ENCODE peak calls at places on chromosomes 5 and 9, in six cellular contexts. One of them, this sample, is unnamed.

GRCh38 chr5:142012186-142012785 is 541 bp downstream of the GNPDA1 start:
- DNase-seq in ovary: peak
- DNase-seq in stimulated activated CD4-positive, alpha-beta T cell treated with anti-CD3 and anti-CD28 coated beads, Interleukin-15, amount 100 ng/mL, for 1 hour: peak
- DNase-seq in NCI-H1417: peak
- DNase-seq in kidney tubule cell: peak
- DNase-seq in activated naive CD4-positive, alpha-beta T cell: peak
- DNase-seq in this sample: no peak

GRCh38 chr5:10328323-10328722 is 20.6 kb upstream of the CMBL start:
- DNase-seq in ovary: no peak
- DNase-seq in stimulated activated CD4-positive, alpha-beta T cell treated with anti-CD3 and anti-CD28 coated beads, Interleukin-15, amount 100 ng/mL, for 1 hour: no peak
- DNase-seq in NCI-H1417: no peak
- DNase-seq in kidney tubule cell: no peak
- DNase-seq in activated naive CD4-positive, alpha-beta T cell: no peak
- DNase-seq in this sample: no peak

GRCh38 chr9:133991211-133991921 is 758 bp downstream of the VAV2 start:
- DNase-seq in ovary: peak
- DNase-seq in stimulated activated CD4-positive, alpha-beta T cell treated with anti-CD3 and anti-CD28 coated beads, Interleukin-15, amount 100 ng/mL, for 1 hour: no peak
- DNase-seq in NCI-H1417: peak
- DNase-seq in kidney tubule cell: peak
- DNase-seq in activated naive CD4-positive, alpha-beta T cell: no peak
- DNase-seq in this sample: no peak

GRCh38 chr9:16689352-16689938 is 181.0 kb downstream of the BNC2 start:
- DNase-seq in ovary: peak
- DNase-seq in stimulated activated CD4-positive, alpha-beta T cell treated with anti-CD3 and anti-CD28 coated beads, Interleukin-15, amount 100 ng/mL, for 1 hour: no peak
- DNase-seq in NCI-H1417: peak
- DNase-seq in kidney tubule cell: peak
- DNase-seq in activated naive CD4-positive, alpha-beta T cell: no peak
- DNase-seq in this sample: no peak

GRCh38 chr5:93787598-93787997 is 46.2 kb upstream of the POU5F2 start:
- DNase-seq in ovary: no peak
- DNase-seq in stimulated activated CD4-positive, alpha-beta T cell treated with anti-CD3 and anti-CD28 coated beads, Interleukin-15, amount 100 ng/mL, for 1 hour: no peak
- DNase-seq in NCI-H1417: no peak
- DNase-seq in kidney tubule cell: no peak
- DNase-seq in activated naive CD4-positive, alpha-beta T cell: no peak
- DNase-seq in this sample: no peak

GRCh38 chr5:80668016-80668969 is 13.5 kb upstream of the DHFR start:
- DNase-seq in ovary: no peak
- DNase-seq in stimulated activated CD4-positive, alpha-beta T cell treated with anti-CD3 and anti-CD28 coated beads, Interleukin-15, amount 100 ng/mL, for 1 hour: no peak
- DNase-seq in NCI-H1417: no peak
- DNase-seq in kidney tubule cell: peak
- DNase-seq in activated naive CD4-positive, alpha-beta T cell: no peak
- DNase-seq in this sample: no peak

GRCh38 chr5:172293054-172293744 is 9.6 kb upstream of the UBTD2 start:
- DNase-seq in ovary: peak
- DNase-seq in stimulated activated CD4-positive, alpha-beta T cell treated with anti-CD3 and anti-CD28 coated beads, Interleukin-15, amount 100 ng/mL, for 1 hour: peak
- DNase-seq in NCI-H1417: peak
- DNase-seq in kidney tubule cell: peak
- DNase-seq in activated naive CD4-positive, alpha-beta T cell: peak
- DNase-seq in this sample: peak

GRCh38 chr5:53161876-53162275 is 52.3 kb upstream of the MOCS2 start:
- DNase-seq in ovary: no peak
- DNase-seq in stimulated activated CD4-positive, alpha-beta T cell treated with anti-CD3 and anti-CD28 coated beads, Interleukin-15, amount 100 ng/mL, for 1 hour: no peak
- DNase-seq in NCI-H1417: no peak
- DNase-seq in kidney tubule cell: peak
- DNase-seq in activated naive CD4-positive, alpha-beta T cell: no peak
- DNase-seq in this sample: no peak

GRCh38 chr9:135282001-135282731 is 194.7 kb downstream of the OLFM1 start:
- DNase-seq in ovary: peak
- DNase-seq in stimulated activated CD4-positive, alpha-beta T cell treated with anti-CD3 and anti-CD28 coated beads, Interleukin-15, amount 100 ng/mL, for 1 hour: no peak
- DNase-seq in NCI-H1417: peak
- DNase-seq in kidney tubule cell: peak
- DNase-seq in activated naive CD4-positive, alpha-beta T cell: no peak
- DNase-seq in this sample: no peak

GRCh38 chr5:178074266-178074952 is 38.9 kb upstream of the N4BP3 start:
- DNase-seq in ovary: no peak
- DNase-seq in stimulated activated CD4-positive, alpha-beta T cell treated with anti-CD3 and anti-CD28 coated beads, Interleukin-15, amount 100 ng/mL, for 1 hour: no peak
- DNase-seq in NCI-H1417: no peak
- DNase-seq in kidney tubule cell: no peak
- DNase-seq in activated naive CD4-positive, alpha-beta T cell: no peak
- DNase-seq in this sample: no peak

GRCh38 chr9:115593587-115594091 is 475.7 kb upstream of the TNC start:
- DNase-seq in ovary: no peak
- DNase-seq in stimulated activated CD4-positive, alpha-beta T cell treated with anti-CD3 and anti-CD28 coated beads, Interleukin-15, amount 100 ng/mL, for 1 hour: no peak
- DNase-seq in NCI-H1417: peak
- DNase-seq in kidney tubule cell: peak
- DNase-seq in activated naive CD4-positive, alpha-beta T cell: no peak
- DNase-seq in this sample: no peak

GRCh38 chr9:20382460-20383071 is 239.7 kb downstream of the MLLT3 start:
- DNase-seq in ovary: no peak
- DNase-seq in stimulated activated CD4-positive, alpha-beta T cell treated with anti-CD3 and anti-CD28 coated beads, Interleukin-15, amount 100 ng/mL, for 1 hour: no peak
- DNase-seq in NCI-H1417: peak
- DNase-seq in kidney tubule cell: peak
- DNase-seq in activated naive CD4-positive, alpha-beta T cell: no peak
- DNase-seq in this sample: no peak

GRCh38 chr5:15611008-15611407 is 111.0 kb downstream of the FBXL7 start:
- DNase-seq in ovary: no peak
- DNase-seq in stimulated activated CD4-positive, alpha-beta T cell treated with anti-CD3 and anti-CD28 coated beads, Interleukin-15, amount 100 ng/mL, for 1 hour: no peak
- DNase-seq in NCI-H1417: no peak
- DNase-seq in kidney tubule cell: no peak
- DNase-seq in activated naive CD4-positive, alpha-beta T cell: no peak
- DNase-seq in this sample: no peak

GRCh38 chr9:91421987-91422765 is 1.5 kb downstream of the NFIL3 start:
- DNase-seq in ovary: peak
- DNase-seq in stimulated activated CD4-positive, alpha-beta T cell treated with anti-CD3 and anti-CD28 coated beads, Interleukin-15, amount 100 ng/mL, for 1 hour: no peak
- DNase-seq in NCI-H1417: peak
- DNase-seq in kidney tubule cell: peak
- DNase-seq in activated naive CD4-positive, alpha-beta T cell: no peak
- DNase-seq in this sample: no peak

GRCh38 chr5:60687927-60688720 is 11.8 kb downstream of the DEPDC1B start:
- DNase-seq in ovary: no peak
- DNase-seq in stimulated activated CD4-positive, alpha-beta T cell treated with anti-CD3 and anti-CD28 coated beads, Interleukin-15, amount 100 ng/mL, for 1 hour: no peak
- DNase-seq in NCI-H1417: no peak
- DNase-seq in kidney tubule cell: peak
- DNase-seq in activated naive CD4-positive, alpha-beta T cell: no peak
- DNase-seq in this sample: no peak

GRCh38 chr5:7394889-7395431 is 978 bp upstream of the ADCY2 start:
- DNase-seq in ovary: peak
- DNase-seq in stimulated activated CD4-positive, alpha-beta T cell treated with anti-CD3 and anti-CD28 coated beads, Interleukin-15, amount 100 ng/mL, for 1 hour: no peak
- DNase-seq in NCI-H1417: no peak
- DNase-seq in kidney tubule cell: no peak
- DNase-seq in activated naive CD4-positive, alpha-beta T cell: no peak
- DNase-seq in this sample: no peak

GRCh38 chr9:720239-720881 is 121.1 kb upstream of the DMRT1 start:
- DNase-seq in ovary: no peak
- DNase-seq in stimulated activated CD4-positive, alpha-beta T cell treated with anti-CD3 and anti-CD28 coated beads, Interleukin-15, amount 100 ng/mL, for 1 hour: no peak
- DNase-seq in NCI-H1417: peak
- DNase-seq in kidney tubule cell: no peak
- DNase-seq in activated naive CD4-positive, alpha-beta T cell: no peak
- DNase-seq in this sample: no peak

GRCh38 chr5:67160985-67161384 is 35.6 kb downstream of the CD180 start:
- DNase-seq in ovary: no peak
- DNase-seq in stimulated activated CD4-positive, alpha-beta T cell treated with anti-CD3 and anti-CD28 coated beads, Interleukin-15, amount 100 ng/mL, for 1 hour: no peak
- DNase-seq in NCI-H1417: no peak
- DNase-seq in kidney tubule cell: no peak
- DNase-seq in activated naive CD4-positive, alpha-beta T cell: peak
- DNase-seq in this sample: no peak

GRCh38 chr9:108296056-108296455 is 559.7 kb downstream of the ACTL7B start:
- DNase-seq in ovary: no peak
- DNase-seq in stimulated activated CD4-positive, alpha-beta T cell treated with anti-CD3 and anti-CD28 coated beads, Interleukin-15, amount 100 ng/mL, for 1 hour: no peak
- DNase-seq in NCI-H1417: no peak
- DNase-seq in kidney tubule cell: peak
- DNase-seq in activated naive CD4-positive, alpha-beta T cell: no peak
- DNase-seq in this sample: no peak

GRCh38 chr5:165630211-165630866 is 2124.9 kb downstream of the MAT2B start:
- DNase-seq in ovary: peak
- DNase-seq in stimulated activated CD4-positive, alpha-beta T cell treated with anti-CD3 and anti-CD28 coated beads, Interleukin-15, amount 100 ng/mL, for 1 hour: no peak
- DNase-seq in NCI-H1417: peak
- DNase-seq in kidney tubule cell: peak
- DNase-seq in activated naive CD4-positive, alpha-beta T cell: no peak
- DNase-seq in this sample: no peak

GRCh38 chr9:134693641-134694367 is 52.2 kb downstream of the COL5A1 start:
- DNase-seq in ovary: peak
- DNase-seq in stimulated activated CD4-positive, alpha-beta T cell treated with anti-CD3 and anti-CD28 coated beads, Interleukin-15, amount 100 ng/mL, for 1 hour: no peak
- DNase-seq in NCI-H1417: no peak
- DNase-seq in kidney tubule cell: no peak
- DNase-seq in activated naive CD4-positive, alpha-beta T cell: no peak
- DNase-seq in this sample: no peak

GRCh38 chr5:137575847-137576246 is 76.7 kb upstream of the SPOCK1 start:
- DNase-seq in ovary: no peak
- DNase-seq in stimulated activated CD4-positive, alpha-beta T cell treated with anti-CD3 and anti-CD28 coated beads, Interleukin-15, amount 100 ng/mL, for 1 hour: no peak
- DNase-seq in NCI-H1417: no peak
- DNase-seq in kidney tubule cell: peak
- DNase-seq in activated naive CD4-positive, alpha-beta T cell: no peak
- DNase-seq in this sample: no peak

GRCh38 chr9:136409557-136410455 is 608 bp downstream of the ENTR1 start:
- DNase-seq in ovary: no peak
- DNase-seq in stimulated activated CD4-positive, alpha-beta T cell treated with anti-CD3 and anti-CD28 coated beads, Interleukin-15, amount 100 ng/mL, for 1 hour: peak
- DNase-seq in NCI-H1417: peak
- DNase-seq in kidney tubule cell: peak
- DNase-seq in activated naive CD4-positive, alpha-beta T cell: no peak
- DNase-seq in this sample: no peak

GRCh38 chr9:75039006-75039405 is 10.9 kb upstream of the CARNMT1 start:
- DNase-seq in ovary: no peak
- DNase-seq in stimulated activated CD4-positive, alpha-beta T cell treated with anti-CD3 and anti-CD28 coated beads, Interleukin-15, amount 100 ng/mL, for 1 hour: no peak
- DNase-seq in NCI-H1417: no peak
- DNase-seq in kidney tubule cell: peak
- DNase-seq in activated naive CD4-positive, alpha-beta T cell: no peak
- DNase-seq in this sample: no peak

GRCh38 chr9:86434039-86434726 is 80.0 kb upstream of the TUT7 start:
- DNase-seq in ovary: peak
- DNase-seq in stimulated activated CD4-positive, alpha-beta T cell treated with anti-CD3 and anti-CD28 coated beads, Interleukin-15, amount 100 ng/mL, for 1 hour: no peak
- DNase-seq in NCI-H1417: peak
- DNase-seq in kidney tubule cell: peak
- DNase-seq in activated naive CD4-positive, alpha-beta T cell: no peak
- DNase-seq in this sample: no peak

GRCh38 chr5:99878830-99879229 is 656.3 kb upstream of the FAM174A start:
- DNase-seq in ovary: no peak
- DNase-seq in stimulated activated CD4-positive, alpha-beta T cell treated with anti-CD3 and anti-CD28 coated beads, Interleukin-15, amount 100 ng/mL, for 1 hour: no peak
- DNase-seq in NCI-H1417: no peak
- DNase-seq in kidney tubule cell: no peak
- DNase-seq in activated naive CD4-positive, alpha-beta T cell: no peak
- DNase-seq in this sample: no peak

GRCh38 chr5:149439899-149440655 is 61.0 kb upstream of the IL17B start:
- DNase-seq in ovary: no peak
- DNase-seq in stimulated activated CD4-positive, alpha-beta T cell treated with anti-CD3 and anti-CD28 coated beads, Interleukin-15, amount 100 ng/mL, for 1 hour: no peak
- DNase-seq in NCI-H1417: peak
- DNase-seq in kidney tubule cell: peak
- DNase-seq in activated naive CD4-positive, alpha-beta T cell: no peak
- DNase-seq in this sample: no peak

GRCh38 chr5:148063861-148064260 is at the start of gene SPINK5:
- DNase-seq in ovary: no peak
- DNase-seq in stimulated activated CD4-positive, alpha-beta T cell treated with anti-CD3 and anti-CD28 coated beads, Interleukin-15, amount 100 ng/mL, for 1 hour: no peak
- DNase-seq in NCI-H1417: no peak
- DNase-seq in kidney tubule cell: no peak
- DNase-seq in activated naive CD4-positive, alpha-beta T cell: no peak
- DNase-seq in this sample: no peak

GRCh38 chr9:18821794-18822193 is 211.2 kb downstream of the SAXO1 start:
- DNase-seq in ovary: no peak
- DNase-seq in stimulated activated CD4-positive, alpha-beta T cell treated with anti-CD3 and anti-CD28 coated beads, Interleukin-15, amount 100 ng/mL, for 1 hour: no peak
- DNase-seq in NCI-H1417: no peak
- DNase-seq in kidney tubule cell: peak
- DNase-seq in activated naive CD4-positive, alpha-beta T cell: no peak
- DNase-seq in this sample: no peak

GRCh38 chr5:168401880-168402279 is 84.4 kb upstream of the RARS1 start:
- DNase-seq in ovary: no peak
- DNase-seq in stimulated activated CD4-positive, alpha-beta T cell treated with anti-CD3 and anti-CD28 coated beads, Interleukin-15, amount 100 ng/mL, for 1 hour: no peak
- DNase-seq in NCI-H1417: peak
- DNase-seq in kidney tubule cell: peak
- DNase-seq in activated naive CD4-positive, alpha-beta T cell: no peak
- DNase-seq in this sample: no peak